ENCODE peak calls at places on chromosome 1, in nine cellular contexts. H, M, O, V, K, Q, I, L and T are unnamed samples.

GRCh38 chr1:93907718-93908117 is 1.5 kb downstream of the GCLM start:
- DNase-seq in H (peak), M (no peak), O (peak), V (no peak), K (peak), Q (no peak), I (no peak), L (peak), T (no peak)

GRCh38 chr1:25148673-25149300 is 83.5 kb downstream of the SYF2 start:
- DNase-seq in H (peak), M (no peak), O (no peak), V (no peak), K (peak), Q (peak), I (no peak), L (no peak), T (no peak)

GRCh38 chr1:108831225-108831624 is 25.7 kb downstream of the AKNAD1 start:
- DNase-seq in H (peak), M (no peak), O (no peak), V (no peak), K (no peak), Q (no peak), I (no peak), L (no peak), T (no peak)

GRCh38 chr1:230218667-230219066 is 151.6 kb downstream of the GALNT2 start:
- DNase-seq in H (no peak), M (no peak), O (no peak), V (no peak), K (no peak), Q (no peak), I (no peak), L (no peak), T (no peak)

GRCh38 chr1:197265168-197265567 is 2.9 kb upstream of the CRB1 start:
- DNase-seq in H (no peak), M (no peak), O (no peak), V (no peak), K (no peak), Q (no peak), I (no peak), L (no peak), T (no peak)

GRCh38 chr1:205633421-205633976 is 1.7 kb upstream of the ELK4 start:
- DNase-seq in H (no peak), M (no peak), O (peak), V (no peak), K (peak), Q (no peak), I (no peak), L (no peak), T (no peak)

GRCh38 chr1:82934069-82934468 is 1064.9 kb downstream of the TTLL7 start:
- DNase-seq in H (no peak), M (no peak), O (no peak), V (no peak), K (peak), Q (no peak), I (no peak), L (no peak), T (no peak)

GRCh38 chr1:207510444-207510843 is 14.5 kb downstream of the CR1 start:
- DNase-seq in H (no peak), M (no peak), O (no peak), V (no peak), K (no peak), Q (no peak), I (no peak), L (no peak), T (no peak)

GRCh38 chr1:54596756-54597155 is 26.6 kb downstream of the FAM151A start:
- DNase-seq in H (no peak), M (no peak), O (no peak), V (no peak), K (no peak), Q (no peak), I (no peak), L (no peak), T (no peak)

GRCh38 chr1:218324226-218324580 is 20.9 kb upstream of the TGFB2 start:
- DNase-seq in H (no peak), M (no peak), O (no peak), V (no peak), K (no peak), Q (no peak), I (no peak), L (no peak), T (no peak)

GRCh38 chr1:202143011-202143767 is 1.3 kb downstream of the ARL8A start:
- DNase-seq in H (no peak), M (peak), O (no peak), V (no peak), K (no peak), Q (no peak), I (no peak), L (no peak), T (no peak)

GRCh38 chr1:69197816-69198215 is 369.9 kb upstream of the LRRC7 start:
- DNase-seq in H (no peak), M (no peak), O (no peak), V (no peak), K (no peak), Q (no peak), I (no peak), L (no peak), T (no peak)

GRCh38 chr1:105865546-105865945 is 1190.9 kb upstream of the PRMT6 start:
- DNase-seq in H (no peak), M (no peak), O (no peak), V (no peak), K (no peak), Q (no peak), I (no peak), L (no peak), T (no peak)

GRCh38 chr1:147177611-147178370 is 5.5 kb upstream of the PRKAB2 start:
- DNase-seq in H (no peak), M (no peak), O (peak), V (no peak), K (no peak), Q (no peak), I (no peak), L (no peak), T (no peak)